ENCODE peak calls at places on chromosomes 5 and 9, in seven cellular contexts. X, Q, M, O, J, G and B are unnamed samples.
A peak's percentile ranks its signal among the peaks of the same experiment; 100 is the strongest.

GRCh38 chr9:36091028-36091953 is 45.2 kb upstream of the GLIPR2 start:
- DNase-seq in X (no peak), Q (peak; percentile 89), M (peak; percentile 73), O (no peak), J (no peak), G (peak; percentile 82), B (no peak)

GRCh38 chr9:16515879-16516289 is 354.6 kb downstream of the BNC2 start:
- DNase-seq in X (no peak), Q (peak; percentile 83), M (peak; percentile 89), O (no peak), J (no peak), G (peak; percentile 76), B (no peak)

GRCh38 chr9:110016340-110016739 is 191.6 kb downstream of the C9orf152 start:
- DNase-seq in X (no peak), Q (peak; percentile 93), M (peak; percentile 52), O (no peak), J (peak; percentile 40), G (peak; percentile 61), B (no peak)

GRCh38 chr5:173573126-173573960 is 43.1 kb downstream of the BOD1 start:
- DNase-seq in X (peak; percentile 58), Q (no peak), M (peak; percentile 73), O (no peak), J (peak; percentile 37), G (peak; percentile 53), B (no peak)

GRCh38 chr9:76676857-76677256 is 87.4 kb upstream of the PCA3 start:
- DNase-seq in X (no peak), Q (no peak), M (no peak), O (no peak), J (no peak), G (no peak), B (no peak)

GRCh38 chr5:60494635-60495034 is 205.3 kb downstream of the DEPDC1B start:
- DNase-seq in X (no peak), Q (no peak), M (no peak), O (no peak), J (no peak), G (no peak), B (no peak)

GRCh38 chr5:54611290-54611951 is 93.9 kb downstream of the SNX18 start:
- DNase-seq in X (no peak), Q (peak; percentile 44), M (peak; percentile 24), O (no peak), J (no peak), G (peak; percentile 62), B (no peak)

GRCh38 chr5:171093598-171093997 is 215.4 kb upstream of the TLX3 start:
- DNase-seq in X (no peak), Q (no peak), M (no peak), O (no peak), J (no peak), G (no peak), B (no peak)

GRCh38 chr9:122051401-122052346 is 41.4 kb downstream of the TTLL11 start:
- DNase-seq in X (no peak), Q (peak; percentile 70), M (peak; percentile 66), O (no peak), J (peak; percentile 9), G (peak; percentile 89), B (peak; percentile 55)

GRCh38 chr5:16713386-16713928 is 96.7 kb upstream of the RETREG1 start:
- DNase-seq in X (no peak), Q (peak; percentile 60), M (peak; percentile 74), O (no peak), J (no peak), G (peak; percentile 68), B (no peak)

GRCh38 chr5:89534331-89534730 is 651.3 kb upstream of the MEF2C start:
- DNase-seq in X (no peak), Q (peak; percentile 23), M (peak; percentile 4), O (no peak), J (no peak), G (peak; percentile 68), B (peak; percentile 21)

GRCh38 chr5:178471666-178472065 is 118.5 kb downstream of the COL23A1 start:
- DNase-seq in X (no peak), Q (no peak), M (no peak), O (no peak), J (no peak), G (no peak), B (no peak)

GRCh38 chr9:122821278-122821952 is 7.0 kb downstream of the PDCL start:
- DNase-seq in X (no peak), Q (no peak), M (peak; percentile 59), O (no peak), J (no peak), G (peak; percentile 43), B (no peak)

GRCh38 chr5:154344461-154344860 is 101.3 kb upstream of the SAP30L start:
- DNase-seq in X (no peak), Q (no peak), M (no peak), O (no peak), J (no peak), G (no peak), B (no peak)

GRCh38 chr5:124557761-124558160 is 188.7 kb downstream of the ZNF608 start:
- DNase-seq in X (no peak), Q (no peak), M (no peak), O (no peak), J (no peak), G (no peak), B (no peak)

GRCh38 chr5:157540707-157541451 is 34.7 kb downstream of the ADAM19 start:
- DNase-seq in X (peak; percentile 79), Q (peak; percentile 83), M (peak; percentile 86), O (peak; percentile 11), J (peak; percentile 53), G (peak; percentile 78), B (no peak)

GRCh38 chr5:91332267-91333044 is 50.7 kb downstream of the ARRDC3 start:
- DNase-seq in X (peak; percentile 82), Q (peak; percentile 84), M (peak; percentile 68), O (no peak), J (peak; percentile 34), G (peak; percentile 52), B (no peak)

GRCh38 chr5:139640432-139641115 is 7.6 kb upstream of the CXXC5 start:
- DNase-seq in X (no peak), Q (no peak), M (no peak), O (no peak), J (no peak), G (no peak), B (no peak)

GRCh38 chr5:78896128-78896527 is 89.0 kb downstream of the ARSB start:
- DNase-seq in X (no peak), Q (peak; percentile 80), M (peak; percentile 65), O (no peak), J (peak; percentile 28), G (peak; percentile 74), B (no peak)

GRCh38 chr5:1150866-1151265 is 39.0 kb upstream of the SLC12A7 start:
- DNase-seq in X (no peak), Q (no peak), M (no peak), O (no peak), J (no peak), G (no peak), B (no peak)

GRCh38 chr5:175542966-175543235 is 64.5 kb downstream of the SFXN1 start:
- DNase-seq in X (no peak), Q (no peak), M (no peak), O (no peak), J (no peak), G (no peak), B (no peak)

GRCh38 chr5:106860398-106861044 is 810.2 kb downstream of the EFNA5 start:
- DNase-seq in X (peak; percentile 25), Q (no peak), M (no peak), O (no peak), J (no peak), G (no peak), B (no peak)

GRCh38 chr5:106853266-106853665 is 817.5 kb downstream of the EFNA5 start:
- DNase-seq in X (no peak), Q (no peak), M (no peak), O (no peak), J (no peak), G (no peak), B (no peak)

GRCh38 chr5:106862450-106863193 is 808.1 kb downstream of the EFNA5 start:
- DNase-seq in X (peak; percentile 52), Q (peak; percentile 92), M (no peak), O (no peak), J (no peak), G (no peak), B (no peak)

GRCh38 chr5:106854941-106855340 is 815.8 kb downstream of the EFNA5 start:
- DNase-seq in X (no peak), Q (no peak), M (no peak), O (no peak), J (no peak), G (no peak), B (no peak)

GRCh38 chr5:106858616-106859015 is 812.1 kb downstream of the EFNA5 start:
- DNase-seq in X (no peak), Q (no peak), M (no peak), O (no peak), J (no peak), G (no peak), B (no peak)
- TF ChIP-seq CTCF in X (no peak), Q (no peak), M (no peak), O (no peak), J (no peak), G (no peak), B (no peak)

DNA sequence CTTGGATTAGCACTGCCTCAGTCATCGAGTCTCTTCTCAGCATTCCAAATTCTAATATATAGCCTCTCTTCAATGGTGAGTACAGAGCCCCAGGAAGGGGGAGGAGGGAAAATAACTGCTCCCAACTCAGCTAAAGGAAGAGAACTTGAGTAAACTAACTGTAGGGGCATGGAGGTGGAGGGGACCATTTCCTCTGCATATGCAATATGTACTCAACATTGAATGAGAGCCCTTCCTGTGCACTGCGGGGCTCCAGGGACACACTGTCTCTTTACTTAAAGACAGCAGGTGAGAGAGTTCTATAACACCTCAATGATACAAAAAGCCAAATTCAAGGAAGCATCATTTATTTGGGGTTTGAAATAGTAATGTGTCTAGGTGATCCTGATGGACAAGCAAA is 75.1 kb downstream of the GNAQ start:
- DNase-seq in X (no peak), Q (no peak), M (no peak), O (no peak), J (no peak), G (no peak), B (no peak)
- H3K4me3 ChIP-seq in X (no peak overlapping the region), Q (no peak overlapping the region), M (no peak overlapping the region), O (no peak overlapping the region), J (no peak overlapping the region), G (no peak overlapping the region), B (no peak overlapping the region)

GRCh38 chr9:120619751-120620655 is 40.0 kb upstream of the CDK5RAP2 start:
- DNase-seq in X (peak; percentile 61), Q (peak; percentile 50), M (peak; percentile 81), O (no peak), J (peak; percentile 55), G (peak; percentile 67), B (peak; percentile 23)
- TF ChIP-seq CTCF in X (peak; percentile 86), Q (peak; percentile 88), M (peak; percentile 79), O (peak; percentile 79), J (peak; percentile 77), G (peak; percentile 89), B (peak; percentile 75)

DNA sequence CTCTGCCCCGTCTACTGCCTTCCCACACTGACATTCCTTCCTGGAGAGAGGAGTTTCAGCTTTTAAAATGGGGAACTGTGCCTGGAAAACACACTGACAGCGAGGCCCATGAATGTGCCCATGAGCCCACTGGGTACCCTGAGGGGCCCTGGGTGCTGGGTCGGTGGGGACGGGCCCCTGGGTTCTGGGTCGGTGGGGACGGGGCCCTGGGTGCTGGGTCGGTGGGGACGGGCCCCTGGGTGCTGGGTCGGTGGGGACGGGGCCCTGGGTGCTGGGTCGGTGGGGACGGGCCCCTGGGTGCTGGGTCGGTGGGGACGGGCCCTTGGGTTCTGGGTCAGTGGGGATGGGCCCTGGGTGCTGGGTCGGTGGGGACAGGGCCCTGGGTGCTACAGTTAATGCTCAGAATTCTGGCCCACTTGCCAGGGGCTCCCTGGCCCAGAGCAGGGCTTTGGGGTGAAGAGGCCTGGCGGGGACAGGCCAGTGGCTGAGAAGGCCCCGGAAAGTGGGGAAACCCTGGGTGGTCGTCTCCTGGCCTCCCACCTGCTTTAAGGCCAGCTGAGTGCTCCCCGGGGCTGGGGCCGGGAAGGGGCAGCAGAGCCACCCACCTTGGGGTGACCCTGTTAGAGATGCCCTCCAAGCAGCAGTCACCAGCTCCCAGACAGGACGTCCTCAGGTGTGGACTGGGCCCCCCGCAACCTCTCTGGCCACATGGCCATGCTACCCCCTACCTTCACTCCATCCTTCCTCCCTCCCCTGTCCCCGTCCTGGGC is 2.5 kb downstream of the GPSM1 start:
- DNase-seq in X (no peak), Q (no peak), M (no peak), O (no peak), J (no peak), G (no peak), B (no peak)
- H3K4me3 ChIP-seq in X (no peak overlapping the region), Q (no peak overlapping the region), M (no peak overlapping the region), O (no peak overlapping the region), J (no peak overlapping the region), G (peak overlapping the region; percentile 91), B (peak overlapping the region; percentile 96)